ENCODE peak calls at places on chromosomes 1 and 21, in six cellular contexts. T is small intestine, Y is vagina, M is fibroblast of lung, J is GM23338, H is adipocyte. Z is an unnamed sample.

GRCh38 chr1:215380566-215380965 is 186.5 kb upstream of the KCTD3 start:
- DNase-seq in T (no peak), Y (no peak), M (no peak), J (no peak), H (no peak), Z (no peak)

GRCh38 chr1:213162338-213162737 is 111.3 kb downstream of the RPS6KC1 start:
- DNase-seq in T (no peak), Y (no peak), M (peak; percentile 62), J (no peak), H (peak; percentile 13), Z (no peak)

GRCh38 chr1:89199515-89199914 is 773 bp upstream of the GBP4 start:
- DNase-seq in T (peak; percentile 32), Y (no peak), M (no peak), J (no peak), H (no peak), Z (no peak)

GRCh38 chr1:221824909-221825308 is 83.0 kb upstream of the DUSP10 start:
- DNase-seq in T (no peak), Y (no peak), M (no peak), J (no peak), H (no peak), Z (no peak)

GRCh38 chr1:162854245-162854860 is 6.6 kb downstream of the CCDC190 start:
- DNase-seq in T (peak; percentile 63), Y (no peak), M (peak; percentile 84), J (peak; percentile 78), H (peak; percentile 92), Z (peak; percentile 25)

GRCh38 chr1:47591801-47592200 is 154.0 kb downstream of the FOXD2 start:
- DNase-seq in T (no peak), Y (no peak), M (no peak), J (no peak), H (no peak), Z (no peak)

GRCh38 chr21:31557421-31557955 is 102.0 kb upstream of the SOD1 start:
- DNase-seq in T (no peak), Y (no peak), M (no peak), J (peak; percentile 85), H (peak; percentile 11), Z (no peak)

GRCh38 chr1:36143424-36143823 is 5.9 kb downstream of the TRAPPC3 start:
- DNase-seq in T (no peak), Y (no peak), M (no peak), J (no peak), H (no peak), Z (no peak)

GRCh38 chr1:203296456-203297073 is 8.8 kb upstream of the BTG2 start:
- DNase-seq in T (no peak), Y (no peak), M (no peak), J (no peak), H (peak; percentile 68), Z (no peak)

GRCh38 chr1:148434832-148435231 is 48.3 kb downstream of the PPIAL4G start:
- DNase-seq in T (no peak), Y (no peak), M (no peak), J (no peak), H (no peak), Z (no peak)

GRCh38 chr1:34591751-34592629 is 162.9 kb upstream of the GJB5 start:
- DNase-seq in T (no peak), Y (no peak), M (no peak), J (no peak), H (peak; percentile 17), Z (no peak)

GRCh38 chr1:34590211-34590623 is 164.6 kb upstream of the GJB5 start:
- DNase-seq in T (no peak), Y (no peak), M (no peak), J (peak; percentile 54), H (no peak), Z (no peak)
- H3K4me1 ChIP-seq in T (no peaks in the 10 kb centered on the region), Y (no peaks in the 10 kb centered on the region), M (no peaks in the 10 kb centered on the region), J (peaks cover 8% of the 10 kb centered on the region), H (no peaks in the 10 kb centered on the region), Z (no peaks in the 10 kb centered on the region)

GRCh38 chr1:27436204-27437159 is 44.1 kb downstream of the GPR3 start:
- DNase-seq in T (peak; percentile 84), Y (no peak), M (peak; percentile 74), J (no peak), H (peak; percentile 74), Z (no peak)
- H3K4me1 ChIP-seq in T (peaks cover 26% of the 10 kb centered on the region), Y (peaks cover 79% of the 10 kb centered on the region), M (peaks cover 10% of the 10 kb centered on the region), J (peaks cover 36% of the 10 kb centered on the region), H (peaks cover 36% of the 10 kb centered on the region), Z (peaks cover 67% of the 10 kb centered on the region)

DNA sequence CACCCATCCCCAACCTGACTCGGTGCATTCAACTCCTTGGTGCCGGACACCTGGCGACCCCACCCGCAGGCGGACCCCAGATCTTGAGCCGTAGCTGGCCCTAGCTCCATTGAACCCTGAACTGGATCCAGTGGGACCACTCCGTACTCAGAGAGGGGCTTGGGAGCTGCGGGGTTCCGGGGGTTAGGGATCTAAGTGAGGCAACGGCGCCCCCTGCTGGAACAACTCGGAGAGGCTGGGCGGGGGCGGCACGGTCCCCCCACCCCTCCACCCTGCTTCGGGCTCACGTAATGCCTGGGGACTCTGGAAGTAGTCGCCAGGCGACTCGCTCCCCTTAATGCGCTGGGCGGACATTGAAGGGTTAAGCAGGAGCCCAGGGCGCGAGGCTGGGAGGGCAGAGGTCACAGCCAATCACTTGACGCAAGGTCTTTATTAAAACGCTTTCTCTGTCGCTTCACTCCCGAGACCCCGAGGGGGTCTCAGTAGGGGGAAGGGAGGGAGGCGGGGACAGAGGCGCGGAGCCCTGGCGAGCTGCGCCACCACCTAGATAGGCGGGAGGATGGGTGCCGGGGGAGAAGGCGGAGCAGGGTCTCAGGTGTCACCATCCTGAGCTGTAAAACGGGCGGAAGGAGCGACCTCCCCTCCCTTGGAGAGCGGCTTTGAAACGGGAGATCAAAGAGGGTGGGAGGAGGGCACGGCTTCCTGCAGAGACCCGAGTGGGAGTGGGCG is 699 bp upstream of the CRABP2 start:
- DNase-seq in T (no peak), Y (no peak), M (peak; percentile 75), J (peak; percentile 96), H (peak; percentile 88), Z (peak; percentile 79)
- H3K4me1 ChIP-seq in T (peaks cover 8% of the 10 kb centered on the region), Y (peaks cover 84% of the 10 kb centered on the region), M (peaks cover 42% of the 10 kb centered on the region), J (peaks cover 62% of the 10 kb centered on the region), H (peaks cover 78% of the 10 kb centered on the region), Z (peaks cover 30% of the 10 kb centered on the region)

DNA sequence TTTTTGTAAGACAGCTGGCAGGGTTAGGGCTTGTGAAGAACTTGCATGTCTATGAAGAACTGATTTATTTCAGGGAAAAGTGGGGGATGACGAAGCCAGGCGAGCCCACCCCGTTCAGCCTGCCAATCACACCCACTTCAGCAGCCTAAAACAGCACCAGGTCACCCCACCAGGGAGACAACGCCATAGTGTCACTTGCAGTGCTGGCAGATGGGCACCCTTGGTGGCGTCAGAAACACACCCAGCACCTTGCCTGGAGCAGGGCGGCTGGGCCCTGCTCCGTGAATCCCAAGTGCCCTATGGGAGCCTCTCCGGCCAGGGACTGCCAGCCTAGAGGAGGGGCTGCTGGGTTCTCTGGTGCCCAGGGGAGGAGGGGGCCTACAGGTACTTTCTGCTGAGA is 5.0 kb upstream of the NADK start:
- DNase-seq in T (peak; percentile 32), Y (no peak), M (no peak), J (no peak), H (no peak), Z (no peak)
- H3K4me1 ChIP-seq in T (peaks cover 21% of the 10 kb centered on the region), Y (peaks cover 49% of the 10 kb centered on the region), M (peaks cover 18% of the 10 kb centered on the region), J (peaks cover 31% of the 10 kb centered on the region), H (peaks cover 51% of the 10 kb centered on the region), Z (peaks cover 50% of the 10 kb centered on the region)

GRCh38 chr1:156014829-156015228 is 5.9 kb downstream of the SSR2 start:
- DNase-seq in T (no peak), Y (no peak), M (no peak), J (peak; percentile 58), H (no peak), Z (no peak)

GRCh38 chr1:156012051-156012817 is 8.5 kb downstream of the SSR2 start:
- DNase-seq in T (no peak), Y (no peak), M (no peak), J (no peak), H (no peak), Z (no peak)

GRCh38 chr1:156006666-156007376 is 13.9 kb downstream of the SSR2 start:
- DNase-seq in T (no peak), Y (no peak), M (no peak), J (peak; percentile 49), H (no peak), Z (no peak)

GRCh38 chr1:156004843-156005593 is 15.7 kb downstream of the SSR2 start:
- DNase-seq in T (peak; percentile 76), Y (no peak), M (no peak), J (no peak), H (no peak), Z (peak; percentile 21)

GRCh38 chr1:156009404-156009803 is 11.3 kb downstream of the SSR2 start:
- DNase-seq in T (no peak), Y (no peak), M (no peak), J (no peak), H (no peak), Z (no peak)
- H3K4me1 ChIP-seq in T (no peaks in the 10 kb centered on the region), Y (no peaks in the 10 kb centered on the region), M (no peaks in the 10 kb centered on the region), J (no peaks in the 10 kb centered on the region), H (peaks cover 4% of the 10 kb centered on the region), Z (peaks cover 15% of the 10 kb centered on the region)

GRCh38 chr1:206505702-206506375 is 1.5 kb upstream of the RASSF5 start:
- DNase-seq in T (no peak), Y (no peak), M (peak; percentile 56), J (peak; percentile 61), H (peak; percentile 54), Z (no peak)
- H3K4me1 ChIP-seq in T (no peaks in the 10 kb centered on the region), Y (peaks cover 58% of the 10 kb centered on the region), M (peaks cover 25% of the 10 kb centered on the region), J (peaks cover 8% of the 10 kb centered on the region), H (peaks cover 59% of the 10 kb centered on the region), Z (peaks cover 35% of the 10 kb centered on the region)

DNA sequence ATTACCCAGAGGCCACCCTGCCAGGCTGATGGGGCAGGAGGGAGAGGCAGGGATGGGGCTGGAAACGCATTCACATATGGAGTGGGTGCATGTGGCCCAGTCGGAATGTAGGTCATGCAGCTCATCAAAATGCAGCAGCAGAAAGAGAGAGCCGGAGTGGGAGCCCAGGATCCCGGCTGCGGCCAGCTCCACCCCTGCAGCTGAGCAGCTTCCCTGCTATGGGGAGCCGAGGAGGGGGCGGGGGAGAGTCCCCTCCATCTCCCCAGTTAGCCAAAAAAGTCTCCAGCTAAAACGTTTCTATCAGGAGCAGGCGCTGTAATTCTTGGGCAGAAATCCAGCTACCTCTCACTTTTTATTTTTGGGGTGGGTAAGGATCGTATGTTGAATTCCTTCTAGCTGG is 39.6 kb downstream of the MRPL37 start:
- DNase-seq in T (no peak), Y (no peak), M (no peak), J (no peak), H (no peak), Z (no peak)
- H3K4me1 ChIP-seq in T (no peaks in the 10 kb centered on the region), Y (no peaks in the 10 kb centered on the region), M (no peaks in the 10 kb centered on the region), J (no peaks in the 10 kb centered on the region), H (no peaks in the 10 kb centered on the region), Z (no peaks in the 10 kb centered on the region)

DNA sequence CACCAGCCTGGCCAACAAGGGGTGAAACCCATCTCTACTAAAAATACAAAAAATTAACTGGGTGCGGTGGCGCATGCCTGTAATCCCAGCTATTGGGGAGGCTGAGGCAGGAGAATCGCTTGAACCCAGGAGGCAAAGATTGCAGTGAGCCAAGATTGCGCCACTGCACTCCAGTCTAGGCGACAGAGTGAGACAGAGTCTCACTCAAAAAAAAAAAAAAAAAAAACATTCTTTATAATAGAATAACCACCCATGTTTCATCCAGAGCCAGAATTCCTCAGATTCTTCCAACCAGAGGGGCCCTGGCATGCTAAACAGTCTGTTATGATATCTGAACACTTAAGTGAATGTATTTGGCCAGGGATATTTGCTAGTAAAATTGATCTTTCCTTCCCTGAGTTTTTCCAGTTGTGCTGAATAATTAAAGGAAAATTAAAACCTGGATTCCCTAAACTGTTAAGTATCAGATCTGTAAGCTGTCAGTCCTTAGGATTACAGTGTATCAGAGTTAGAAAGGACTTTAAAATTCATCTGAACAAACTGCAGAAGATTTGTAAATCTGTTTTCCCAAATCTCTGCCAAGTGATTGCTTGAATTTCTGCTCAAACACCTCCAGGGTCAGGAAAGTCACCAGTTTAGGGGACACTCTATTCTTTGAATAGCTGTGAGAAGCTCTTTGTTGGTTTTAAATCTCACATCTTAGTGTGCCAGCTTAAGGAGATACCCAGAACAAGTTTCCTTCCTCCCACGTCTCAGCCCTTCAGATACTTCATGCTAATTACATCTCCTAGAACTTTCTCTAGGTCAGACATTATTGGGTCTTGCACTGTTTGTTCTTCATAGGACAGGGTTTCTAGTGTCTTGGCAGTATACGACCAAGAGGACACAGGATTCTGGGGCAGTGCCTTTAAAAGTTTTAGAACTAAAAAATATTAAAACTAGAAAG is 84.6 kb upstream of the BMP8A start:
- DNase-seq in T (no peak), Y (no peak), M (peak; percentile 51), J (no peak), H (peak; percentile 90), Z (no peak)
- H3K4me1 ChIP-seq in T (no peaks in the 10 kb centered on the region), Y (peaks cover 53% of the 10 kb centered on the region), M (peaks cover 30% of the 10 kb centered on the region), J (peaks cover 33% of the 10 kb centered on the region), H (peaks cover 61% of the 10 kb centered on the region), Z (peaks cover 24% of the 10 kb centered on the region)